ENCODE peak calls at places on chromosomes 7 and 10, in four cellular contexts. B is H1, A is HepG2, P is GM12878. O is an unnamed sample.

GRCh38 chr7:50307368-50308012 is 3.0 kb downstream of the IKZF1 start:
- DNase-seq in A (no peak), B (no peak), P (no peak), O (peak; percentile 45)

GRCh38 chr10:100823194-100823593 is 77.8 kb downstream of the PAX2 start:
- DNase-seq in B (no peak), A (no peak), P (no peak), O (no peak)

GRCh38 chr10:124731551-124731950 is 12.6 kb downstream of the FAM53B start:
- DNase-seq in P (no peak), A (no peak), B (no peak), O (no peak)

GRCh38 chr7:149690688-149691446 is 82.5 kb downstream of the ZNF467 start:
- DNase-seq in B (peak; percentile 97), A (peak; percentile 92), P (no peak), O (peak; percentile 79)

GRCh38 chr10:76139431-76139830 is 708.0 kb downstream of the LRMDA start:
- DNase-seq in B (no peak), P (no peak), A (no peak), O (no peak)

GRCh38 chr10:80536361-80536835 is 1.3 kb upstream of the SH2D4B start:
- DNase-seq in A (no peak), B (no peak), P (no peak), O (no peak)

GRCh38 chr7:152617056-152617455 is 58.9 kb downstream of the XRCC2 start:
- DNase-seq in A (peak; percentile 50), B (no peak), P (no peak), O (no peak)

GRCh38 chr7:105677803-105678583 is 96.7 kb upstream of the EFCAB10 start:
- DNase-seq in A (no peak), B (no peak), P (peak; percentile 45), O (no peak)

GRCh38 chr7:84337386-84337785 is 142.8 kb upstream of the SEMA3A start:
- DNase-seq in B (no peak), A (no peak), P (no peak), O (no peak)

GRCh38 chr10:37712489-37713131 is 144.8 kb downstream of the ZNF248 start:
- DNase-seq in P (no peak), A (no peak), B (no peak), O (no peak)

GRCh38 chr7:1987084-1987535 is 245.6 kb downstream of the MAD1L1 start:
- DNase-seq in A (no peak), B (no peak), P (no peak), O (no peak)

GRCh38 chr10:20274580-20274979 is 458.3 kb downstream of the PLXDC2 start:
- DNase-seq in B (no peak), P (no peak), A (no peak), O (no peak)

GRCh38 chr10:20272575-20272974 is 456.3 kb downstream of the PLXDC2 start:
- DNase-seq in B (no peak), A (no peak), P (no peak), O (no peak)

GRCh38 chr10:20271490-20271889 is 455.3 kb downstream of the PLXDC2 start:
- DNase-seq in P (no peak), A (no peak), B (no peak), O (no peak)

GRCh38 chr10:20277820-20278219 is 461.6 kb downstream of the PLXDC2 start:
- DNase-seq in P (no peak), B (no peak), A (no peak), O (no peak)

GRCh38 chr10:20276127-20276979 is 460.1 kb downstream of the PLXDC2 start:
- DNase-seq in P (no peak), A (peak; percentile 65), B (no peak), O (no peak)
- TF ChIP-seq BRCA1 in P (no peak), A (no peak), B (no peak), O (no peak)

GRCh38 chr7:116527521-116527920 is 2.7 kb downstream of the CAV1 start:
- DNase-seq in P (no peak), A (no peak), B (no peak), O (no peak)
- TF ChIP-seq BRCA1 in P (no peak), A (no peak), B (no peak), O (no peak)

DNA sequence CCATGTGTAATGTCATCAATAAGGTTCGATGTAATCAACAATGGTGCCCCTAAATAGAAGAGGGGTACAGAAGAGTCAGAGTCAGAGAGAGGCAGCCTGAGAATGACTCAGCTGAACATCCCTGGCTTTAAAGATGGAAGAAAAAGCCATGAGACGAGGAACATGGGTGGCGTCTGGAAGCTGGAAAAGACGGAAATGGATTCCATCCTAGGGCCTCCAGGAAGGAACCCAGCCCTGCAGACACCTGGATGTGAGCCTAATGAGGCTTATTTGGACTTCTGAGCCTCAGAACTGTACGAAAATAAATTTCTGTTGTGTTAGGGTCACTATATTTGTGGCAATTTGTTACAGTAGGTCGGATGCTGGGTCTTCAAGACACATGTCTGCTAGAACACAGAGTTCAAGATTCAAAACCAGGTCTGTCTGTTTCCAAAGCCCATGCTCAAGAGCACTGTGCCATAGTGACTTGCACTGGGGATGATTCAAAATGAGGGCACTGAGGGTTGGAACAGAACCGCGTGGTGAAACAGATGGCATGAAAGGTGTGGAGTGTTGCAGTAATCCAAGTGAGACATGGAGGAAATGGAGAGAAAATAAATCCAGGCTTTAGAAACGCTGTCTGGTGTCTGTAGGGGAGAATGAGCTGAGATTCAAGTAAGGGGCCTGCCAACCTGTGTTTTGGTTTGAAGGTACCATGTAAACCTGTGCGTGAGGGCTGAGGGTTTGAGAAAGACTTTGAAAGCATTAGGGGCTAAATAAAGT is 849.2 kb upstream of the AUTS2 start:
- DNase-seq in A (no peak), B (no peak), P (no peak), O (no peak)
- TF ChIP-seq BRCA1 in A (no peak), B (no peak), P (no peak), O (no peak)

GRCh38 chr10:102299873-102300272 is 54.5 kb downstream of the GBF1 start:
- DNase-seq in P (no peak), B (no peak), A (no peak), O (no peak)
- TF ChIP-seq BRCA1 in P (no peak), B (no peak), A (no peak), O (no peak)

GRCh38 chr7:95871078-95871848 is 98.9 kb downstream of the DYNC1I1 start:
- DNase-seq in A (peak; percentile 43), P (no peak), B (peak; percentile 52), O (peak; percentile 51)
- TF ChIP-seq BRCA1 in A (no peak), P (no peak), B (no peak), O (no peak)

GRCh38 chr10:7507887-7508726 is 97.3 kb upstream of the SFMBT2 start:
- DNase-seq in A (no peak), P (no peak), B (no peak), O (no peak)
- TF ChIP-seq BRCA1 in A (no peak), P (no peak), B (no peak), O (no peak)

GRCh38 chr7:45712057-45712689 is 138.0 kb downstream of the ADCY1 start:
- DNase-seq in P (no peak), B (peak; percentile 31), A (no peak), O (no peak)

GRCh38 chr7:45708046-45708950 is 134.1 kb downstream of the ADCY1 start:
- DNase-seq in P (no peak), A (no peak), B (no peak), O (no peak)

GRCh38 chr7:45711161-45711490 is 137.0 kb downstream of the ADCY1 start:
- DNase-seq in A (no peak), B (no peak), P (no peak), O (no peak)

GRCh38 chr7:45709168-45710034 is 135.2 kb downstream of the ADCY1 start:
- DNase-seq in B (no peak), P (no peak), A (no peak), O (no peak)

GRCh38 chr7:45710271-45711160 is 136.3 kb downstream of the ADCY1 start:
- DNase-seq in P (no peak), A (no peak), B (peak; percentile 31), O (no peak)
- TF ChIP-seq BRCA1 in P (no peak), A (no peak), B (no peak), O (no peak)

DNA sequence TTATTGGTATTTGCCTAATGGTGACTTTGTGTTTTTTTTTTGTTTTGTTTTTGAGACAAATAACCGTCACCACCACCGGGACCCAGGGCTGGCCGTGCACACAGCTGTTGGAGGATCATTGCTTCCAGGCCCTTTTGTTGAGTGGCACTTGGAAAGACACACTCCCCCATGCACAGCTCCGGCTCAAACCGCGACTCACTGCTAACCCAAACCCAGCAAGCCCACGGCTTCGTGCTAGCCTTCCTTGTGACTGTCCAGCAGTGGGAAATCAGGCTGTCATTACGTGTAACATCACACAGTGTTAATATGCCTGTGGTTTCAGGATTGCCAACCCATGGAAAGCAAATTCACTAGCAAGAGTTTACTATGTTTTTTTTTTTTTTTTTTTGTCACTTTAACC is 17.4 kb downstream of the BNIP3 start:
- DNase-seq in A (no peak), B (no peak), P (no peak), O (no peak)
- TF ChIP-seq BRCA1 in A (no peak), B (no peak), P (no peak), O (no peak)

DNA sequence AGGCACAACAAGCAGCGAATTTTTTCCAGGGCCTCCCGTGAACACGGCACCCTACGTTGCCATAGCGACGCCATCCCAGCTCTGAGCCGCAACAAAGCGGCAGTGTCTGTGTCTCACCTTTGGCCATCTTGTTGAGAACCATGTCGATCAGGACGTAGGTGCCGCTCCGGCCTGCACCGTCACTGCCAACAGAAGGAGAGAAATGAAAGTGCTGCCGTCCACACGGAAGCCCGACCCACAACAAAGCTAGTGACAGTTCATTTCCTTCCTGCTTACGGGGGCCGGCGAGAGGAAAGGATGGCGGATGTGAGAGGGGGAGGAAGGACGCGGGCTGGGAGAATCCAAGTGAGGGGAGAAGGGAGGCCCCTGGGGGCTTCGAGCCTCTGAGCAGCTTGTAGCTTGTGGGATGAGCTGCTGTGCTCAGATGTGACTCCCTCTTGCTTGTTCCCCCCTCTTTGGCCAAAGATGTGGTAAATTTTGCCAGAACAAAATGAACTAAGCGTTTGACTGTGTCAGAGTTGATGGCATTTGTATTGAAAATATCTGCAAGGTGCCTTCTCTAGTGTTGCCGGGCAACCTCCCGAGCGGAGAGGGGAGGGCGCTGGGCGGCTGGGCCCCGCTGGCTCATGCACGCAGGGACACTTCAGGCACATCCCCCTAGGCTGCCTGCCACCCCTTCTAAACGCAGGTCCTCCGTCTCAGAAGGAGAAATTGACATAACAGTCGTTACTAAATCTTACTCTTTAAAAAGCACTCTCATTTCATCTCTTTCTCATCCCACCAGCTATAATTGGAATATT is 232.2 kb downstream of the DNAJB6 start:
- DNase-seq in B (peak; percentile 65), A (peak; percentile 78), P (no peak), O (no peak)
- TF ChIP-seq BRCA1 in B (no peak), A (no peak), P (no peak), O (no peak)